ENCODE peak calls at places on chromosomes 6 and 20, in nine cellular contexts. Y is ovary; X is BJ; M is tibial nerve; E is lower lobe of right lung; T is naive thymus-derived CD4-positive, alpha-beta T cell; O is dorsolateral prefrontal cortex; I is GM23248; L is fibroblast of lung. P is an unnamed sample.

GRCh38 chr6:134658596-134658995 is 291.3 kb downstream of the ALDH8A1 start:
- DNase-seq in L (no peak), O (no peak), T (no peak), E (no peak), Y (no peak), I (no peak), X (no peak), M (no peak), P (no peak)

GRCh38 chr20:49286689-49287551 is 9.1 kb upstream of the ZNFX1 start:
- DNase-seq in M (no peak), Y (no peak), O (no peak), T (no peak), E (no peak), X (no peak), L (peak; percentile 76), I (peak; percentile 38), P (no peak)

GRCh38 chr6:87667032-87667431 is 35.0 kb downstream of the AKIRIN2 start:
- DNase-seq in O (no peak), X (no peak), L (no peak), T (no peak), E (no peak), I (no peak), Y (no peak), M (no peak), P (no peak)

GRCh38 chr6:118317581-118318563 is 230.2 kb upstream of the PLN start:
- DNase-seq in I (peak; percentile 46), T (no peak), E (no peak), X (no peak), O (no peak), L (peak; percentile 19), M (peak; percentile 52), Y (no peak), P (no peak)

GRCh38 chr6:21005816-21006553 is 471.7 kb downstream of the CDKAL1 start:
- DNase-seq in M (no peak), I (peak; percentile 93), X (peak; percentile 33), Y (no peak), E (no peak), T (no peak), L (peak; percentile 93), O (no peak), P (peak; percentile 57)

GRCh38 chr6:155273438-155273837 is 9.6 kb downstream of the CLDN20 start:
- DNase-seq in Y (no peak), X (no peak), E (no peak), O (no peak), M (no peak), L (peak; percentile 97), I (peak; percentile 37), T (no peak), P (peak; percentile 55)

GRCh38 chr6:12148317-12148801 is 136.2 kb downstream of the HIVEP1 start:
- DNase-seq in T (no peak), I (peak; percentile 67), X (peak; percentile 46), O (no peak), Y (no peak), M (no peak), E (no peak), L (peak; percentile 92), P (no peak)

GRCh38 chr6:9405825-9406224 is 970.5 kb upstream of the SLC35B3 start:
- DNase-seq in I (no peak), X (no peak), T (no peak), O (no peak), L (peak; percentile 41), M (no peak), Y (no peak), E (no peak), P (no peak)

GRCh38 chr6:150119256-150119655 is 23.6 kb upstream of the PPP1R14C start:
- DNase-seq in M (no peak), Y (no peak), L (peak; percentile 28), E (no peak), X (no peak), T (no peak), I (peak; percentile 22), O (no peak), P (no peak)

GRCh38 chr6:3135668-3136297 is 17.3 kb downstream of the BPHL start:
- DNase-seq in L (no peak), O (no peak), I (no peak), M (no peak), T (no peak), Y (no peak), E (no peak), X (no peak), P (no peak)

GRCh38 chr6:16056263-16056870 is 72.5 kb upstream of the MYLIP start:
- DNase-seq in O (no peak), X (no peak), M (no peak), T (no peak), Y (no peak), E (no peak), I (peak; percentile 45), L (no peak), P (no peak)

GRCh38 chr20:42432485-42432884 is 757.2 kb downstream of the PTPRT start:
- DNase-seq in M (no peak), O (no peak), T (no peak), I (no peak), X (no peak), L (no peak), Y (no peak), E (no peak), P (no peak)

GRCh38 chr20:46554850-46555249 is 4.4 kb upstream of the OCSTAMP start:
- DNase-seq in E (no peak), I (no peak), X (no peak), M (no peak), T (no peak), L (no peak), Y (no peak), O (no peak), P (no peak)

GRCh38 chr6:77502966-77503365 is 39.7 kb upstream of the HTR1B start:
- DNase-seq in Y (no peak), I (peak; percentile 26), L (peak; percentile 34), E (no peak), T (no peak), X (no peak), M (no peak), O (no peak), P (peak; percentile 66)

GRCh38 chr20:25065625-25066338 is 7.8 kb upstream of the ACSS1 start:
- DNase-seq in I (peak; percentile 77), E (no peak), T (peak; percentile 72), M (peak; percentile 75), X (no peak), Y (peak; percentile 69), O (no peak), L (peak; percentile 48), P (no peak)

GRCh38 chr6:161486326-161486725 is 212.5 kb upstream of the AGPAT4 start:
- DNase-seq in O (no peak), Y (no peak), L (peak; percentile 84), T (no peak), I (peak; percentile 86), E (no peak), M (no peak), X (no peak), P (peak; percentile 81)

GRCh38 chr6:123363912-123364311 is 272.8 kb downstream of the TRDN start:
- DNase-seq in L (no peak), E (no peak), X (no peak), M (no peak), O (no peak), T (no peak), Y (no peak), I (no peak), P (no peak)

GRCh38 chr6:165571068-165571682 is 91.9 kb downstream of the PDE10A start:
- DNase-seq in Y (no peak), L (peak; percentile 69), O (no peak), X (no peak), M (no peak), E (no peak), T (no peak), I (no peak), P (no peak)

GRCh38 chr6:112330071-112330876 is 16.9 kb upstream of the RFPL4B start:
- DNase-seq in Y (no peak), X (no peak), L (peak; percentile 60), E (no peak), M (no peak), I (peak; percentile 82), T (no peak), O (no peak), P (peak; percentile 72)

GRCh38 chr20:19886666-19887288 is 128.7 kb downstream of the RIN2 start:
- DNase-seq in Y (no peak), O (no peak), E (no peak), X (no peak), M (no peak), L (peak; percentile 18), I (no peak), T (no peak), P (no peak)

GRCh38 chr6:127554435-127555006 is 22.5 kb upstream of the C6orf58 start:
- DNase-seq in X (no peak), I (peak; percentile 78), O (no peak), M (no peak), L (peak; percentile 40), Y (no peak), T (peak; percentile 4), E (no peak), P (peak; percentile 50)

GRCh38 chr6:123372737-123373136 is 264.0 kb downstream of the TRDN start:
- DNase-seq in E (no peak), I (no peak), Y (no peak), T (no peak), O (no peak), X (no peak), L (no peak), M (no peak), P (no peak)

GRCh38 chr20:32906200-32906599 is 47.5 kb downstream of the EFCAB8 start:
- DNase-seq in X (no peak), L (no peak), E (no peak), O (no peak), M (no peak), T (no peak), Y (no peak), I (no peak), P (no peak)

GRCh38 chr6:84762220-84762940 is 2.0 kb downstream of the TBX18 start:
- DNase-seq in Y (peak; percentile 41), M (no peak), L (peak; percentile 27), T (no peak), I (peak; percentile 78), E (no peak), O (no peak), X (no peak), P (peak; percentile 45)
- H3K27me3 ChIP-seq in Y (no peaks in the 10 kb centered on the region), M (peaks cover 82% of the 10 kb centered on the region), L (peaks cover 36% of the 10 kb centered on the region), T (peaks cover 2% of the 10 kb centered on the region), I (no peaks in the 10 kb centered on the region), E (peaks cover 91% of the 10 kb centered on the region), O (peaks cover 90% of the 10 kb centered on the region), X (no peaks in the 10 kb centered on the region), P (no peaks in the 10 kb centered on the region)

GRCh38 chr20:63731410-63731809 is 5.1 kb upstream of the LIME1 start:
- DNase-seq in I (no peak), T (no peak), X (no peak), Y (no peak), O (no peak), L (no peak), E (no peak), M (no peak), P (no peak)
- H3K4me3 ChIP-seq in I (no peak overlapping the region), T (peak overlapping the region; percentile 49), X (no peak overlapping the region), Y (no peak overlapping the region), O (no peak overlapping the region), L (no peak overlapping the region), E (no peak overlapping the region), M (no peak overlapping the region), P (no peak overlapping the region)

GRCh38 chr6:5086294-5086890 is 1.3 kb downstream of the PPP1R3G start:
- DNase-seq in I (no peak), Y (no peak), T (no peak), L (peak; percentile 6), X (no peak), E (no peak), O (no peak), M (no peak), P (no peak)
- H3K27me3 ChIP-seq in I (no peaks in the 10 kb centered on the region), Y (no peaks in the 10 kb centered on the region), T (no peaks in the 10 kb centered on the region), L (peaks cover 5% of the 10 kb centered on the region), X (peaks cover 10% of the 10 kb centered on the region), E (peaks cover 33% of the 10 kb centered on the region), O (no peaks in the 10 kb centered on the region), M (no peaks in the 10 kb centered on the region), P (no peaks in the 10 kb centered on the region)

GRCh38 chr6:73695619-73696421 is at the start of gene CD109:
- DNase-seq in L (peak; percentile 88), Y (peak; percentile 38), I (peak; percentile 92), M (peak; percentile 41), T (peak; percentile 56), E (peak; percentile 67), X (no peak), O (no peak), P (peak; percentile 80)
- H3K4me3 ChIP-seq in L (peak within 1 kb of the TSS; percentile 52), Y (peak within 1 kb of the TSS; percentile 60), I (peak within 1 kb of the TSS; percentile 91), M (peak within 1 kb of the TSS; percentile 62), T (peak within 1 kb of the TSS; percentile 61), E (peak within 1 kb of the TSS; percentile 68), X (peak within 1 kb of the TSS; percentile 54), O (peak within 1 kb of the TSS; percentile 61), P (peak within 1 kb of the TSS; percentile 58)